ENCODE peak calls at places on chromosomes 6 and 20, in four cellular contexts. One of them, this sample, is unnamed.

GRCh38 chr6:22647671-22648070 is 78.3 kb downstream of the HDGFL1 start:
- DNase-seq in Peyer's patch: no peak
- DNase-seq in HL-60: no peak
- DNase-seq in tibial artery: no peak
- DNase-seq in this sample: no peak

GRCh38 chr6:26329763-26330511 is 35.1 kb upstream of the BTN3A2 start:
- DNase-seq in tibial artery: no peak
- DNase-seq in HL-60: peak; percentile 52
- DNase-seq in Peyer's patch: no peak
- DNase-seq in this sample: no peak

GRCh38 chr6:26064619-26065257 is 22.5 kb upstream of the HFE start:
- DNase-seq in Peyer's patch: no peak
- DNase-seq in tibial artery: no peak
- DNase-seq in HL-60: peak; percentile 42
- DNase-seq in this sample: no peak

GRCh38 chr20:25987073-25987927 is 290.6 kb upstream of the ZNF337 start:
- DNase-seq in tibial artery: no peak
- DNase-seq in Peyer's patch: no peak
- DNase-seq in HL-60: peak; percentile 13
- DNase-seq in this sample: peak; percentile 83

GRCh38 chr6:101703311-101703710 is 309.8 kb downstream of the GRIK2 start:
- DNase-seq in tibial artery: no peak
- DNase-seq in HL-60: no peak
- DNase-seq in Peyer's patch: no peak
- DNase-seq in this sample: no peak

GRCh38 chr6:158607411-158608170 is 37.0 kb downstream of the DYNLT1 start:
- DNase-seq in HL-60: no peak
- DNase-seq in Peyer's patch: no peak
- DNase-seq in tibial artery: no peak
- DNase-seq in this sample: no peak

GRCh38 chr6:142756215-142756630 is 188.8 kb downstream of the HIVEP2 start:
- DNase-seq in tibial artery: no peak
- DNase-seq in HL-60: no peak
- DNase-seq in Peyer's patch: no peak
- DNase-seq in this sample: no peak

GRCh38 chr6:5116243-5116991 is 31.3 kb downstream of the PPP1R3G start:
- DNase-seq in Peyer's patch: no peak
- DNase-seq in HL-60: no peak
- DNase-seq in tibial artery: no peak
- DNase-seq in this sample: no peak

GRCh38 chr6:39962831-39963230 is 28.6 kb upstream of the MOCS1 start:
- DNase-seq in Peyer's patch: no peak
- DNase-seq in tibial artery: no peak
- DNase-seq in HL-60: no peak
- DNase-seq in this sample: no peak

GRCh38 chr20:12086359-12086758 is 168.7 kb downstream of the BTBD3 start:
- DNase-seq in Peyer's patch: no peak
- DNase-seq in tibial artery: no peak
- DNase-seq in HL-60: no peak
- DNase-seq in this sample: no peak

GRCh38 chr20:23302801-23303200 is 47.8 kb upstream of the NXT1 start:
- DNase-seq in HL-60: no peak
- DNase-seq in tibial artery: peak; percentile 7
- DNase-seq in Peyer's patch: no peak
- DNase-seq in this sample: no peak

GRCh38 chr20:24705486-24705885 is 236.1 kb downstream of the SYNDIG1 start:
- DNase-seq in Peyer's patch: no peak
- DNase-seq in tibial artery: no peak
- DNase-seq in HL-60: no peak
- DNase-seq in this sample: no peak

GRCh38 chr6:33906413-33906812 is 102.6 kb upstream of the MLN start:
- DNase-seq in HL-60: no peak
- DNase-seq in Peyer's patch: no peak
- DNase-seq in tibial artery: no peak
- DNase-seq in this sample: no peak

GRCh38 chr6:37008484-37009186 is 3.2 kb downstream of the FGD2 start:
- DNase-seq in Peyer's patch: no peak
- DNase-seq in tibial artery: no peak
- DNase-seq in HL-60: no peak
- DNase-seq in this sample: peak; percentile 68

GRCh38 chr6:106377061-106377540 is 16.6 kb downstream of the CRYBG1 start:
- DNase-seq in HL-60: no peak
- DNase-seq in tibial artery: no peak
- DNase-seq in Peyer's patch: no peak
- DNase-seq in this sample: no peak

GRCh38 chr20:32160341-32160740 is 47.2 kb downstream of the PLAGL2 start:
- DNase-seq in tibial artery: no peak
- DNase-seq in HL-60: no peak
- DNase-seq in Peyer's patch: no peak
- DNase-seq in this sample: no peak

GRCh38 chr6:136030131-136030530 is 178.6 kb downstream of the PDE7B start:
- DNase-seq in tibial artery: no peak
- DNase-seq in Peyer's patch: no peak
- DNase-seq in HL-60: no peak
- DNase-seq in this sample: no peak

GRCh38 chr6:18118330-18118729 is 4.1 kb downstream of the NHLRC1 start:
- DNase-seq in Peyer's patch: no peak
- DNase-seq in tibial artery: no peak
- DNase-seq in HL-60: no peak
- DNase-seq in this sample: no peak

GRCh38 chr6:159112714-159113113 is 56.5 kb upstream of the FNDC1 start:
- DNase-seq in HL-60: no peak
- DNase-seq in tibial artery: no peak
- DNase-seq in Peyer's patch: no peak
- DNase-seq in this sample: no peak

GRCh38 chr20:50248104-50248631 is 57.5 kb downstream of the CEBPB start:
- DNase-seq in tibial artery: no peak
- DNase-seq in Peyer's patch: no peak
- DNase-seq in HL-60: no peak
- DNase-seq in this sample: peak; percentile 62

GRCh38 chr6:53813801-53814200 is 19.0 kb downstream of the LRRC1 start:
- DNase-seq in tibial artery: no peak
- DNase-seq in HL-60: no peak
- DNase-seq in Peyer's patch: no peak
- DNase-seq in this sample: no peak

GRCh38 chr20:33282991-33283555 is at the start of gene BPIFB1:
- DNase-seq in tibial artery: no peak
- DNase-seq in HL-60: no peak
- DNase-seq in Peyer's patch: no peak
- DNase-seq in this sample: no peak

GRCh38 chr6:90294989-90295853 is 1.4 kb downstream of the BACH2 start:
- DNase-seq in HL-60: no peak
- DNase-seq in tibial artery: peak; percentile 32
- DNase-seq in Peyer's patch: peak; percentile 68
- DNase-seq in this sample: peak; percentile 46

GRCh38 chr6:6712258-6712978 is 123.9 kb downstream of the LY86 start:
- DNase-seq in Peyer's patch: no peak
- DNase-seq in tibial artery: no peak
- DNase-seq in HL-60: peak; percentile 91
- DNase-seq in this sample: peak; percentile 72

DNA sequence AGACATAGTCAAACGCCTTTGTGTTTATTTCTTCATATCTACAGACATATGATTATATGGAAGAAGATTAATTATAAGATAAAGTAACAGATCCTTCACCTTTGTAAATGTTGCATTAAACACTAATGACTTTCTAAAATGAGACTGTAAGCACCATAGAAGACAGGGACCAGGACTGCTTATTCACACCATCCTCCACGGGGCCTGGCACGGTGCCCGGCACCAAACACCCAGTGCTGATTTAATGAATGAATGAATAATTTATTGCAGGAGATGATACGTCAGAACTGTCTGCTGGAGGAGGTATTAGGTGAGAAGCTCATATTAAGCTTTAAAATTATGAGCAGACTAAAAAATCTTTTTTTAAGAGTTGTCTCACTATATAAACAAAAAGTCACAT is 88.3 kb downstream of the SLX4IP start:
- DNase-seq in HL-60: no peak
- DNase-seq in tibial artery: no peak
- DNase-seq in Peyer's patch: no peak
- DNase-seq in this sample: no peak
- H3K27ac ChIP-seq in HL-60: no peak overlapping the region
- H3K27ac ChIP-seq in tibial artery: peak overlapping the region; percentile 22
- H3K27ac ChIP-seq in Peyer's patch: no peak overlapping the region
- H3K27ac ChIP-seq in this sample: no peak overlapping the region

GRCh38 chr6:42013134-42013516 is 37.2 kb upstream of the TAF8 start:
- DNase-seq in tibial artery: no peak
- DNase-seq in HL-60: no peak
- DNase-seq in Peyer's patch: no peak
- DNase-seq in this sample: no peak

GRCh38 chr6:42021847-42022754 is 28.2 kb upstream of the TAF8 start:
- DNase-seq in Peyer's patch: peak; percentile 71
- DNase-seq in HL-60: no peak
- DNase-seq in tibial artery: no peak
- DNase-seq in this sample: no peak

GRCh38 chr6:42020967-42021366 is 29.4 kb upstream of the TAF8 start:
- DNase-seq in Peyer's patch: no peak
- DNase-seq in tibial artery: no peak
- DNase-seq in HL-60: no peak
- DNase-seq in this sample: no peak

GRCh38 chr6:42012501-42013133 is 37.7 kb upstream of the TAF8 start:
- DNase-seq in tibial artery: no peak
- DNase-seq in Peyer's patch: no peak
- DNase-seq in HL-60: no peak
- DNase-seq in this sample: no peak

GRCh38 chr6:42017021-42017643 is 33.2 kb upstream of the TAF8 start:
- DNase-seq in tibial artery: no peak
- DNase-seq in HL-60: peak; percentile 64
- DNase-seq in Peyer's patch: no peak
- DNase-seq in this sample: no peak
- H3K27ac ChIP-seq in tibial artery: no peak overlapping the region
- H3K27ac ChIP-seq in HL-60: no peak overlapping the region
- H3K27ac ChIP-seq in Peyer's patch: no peak overlapping the region
- H3K27ac ChIP-seq in this sample: no peak overlapping the region

DNA sequence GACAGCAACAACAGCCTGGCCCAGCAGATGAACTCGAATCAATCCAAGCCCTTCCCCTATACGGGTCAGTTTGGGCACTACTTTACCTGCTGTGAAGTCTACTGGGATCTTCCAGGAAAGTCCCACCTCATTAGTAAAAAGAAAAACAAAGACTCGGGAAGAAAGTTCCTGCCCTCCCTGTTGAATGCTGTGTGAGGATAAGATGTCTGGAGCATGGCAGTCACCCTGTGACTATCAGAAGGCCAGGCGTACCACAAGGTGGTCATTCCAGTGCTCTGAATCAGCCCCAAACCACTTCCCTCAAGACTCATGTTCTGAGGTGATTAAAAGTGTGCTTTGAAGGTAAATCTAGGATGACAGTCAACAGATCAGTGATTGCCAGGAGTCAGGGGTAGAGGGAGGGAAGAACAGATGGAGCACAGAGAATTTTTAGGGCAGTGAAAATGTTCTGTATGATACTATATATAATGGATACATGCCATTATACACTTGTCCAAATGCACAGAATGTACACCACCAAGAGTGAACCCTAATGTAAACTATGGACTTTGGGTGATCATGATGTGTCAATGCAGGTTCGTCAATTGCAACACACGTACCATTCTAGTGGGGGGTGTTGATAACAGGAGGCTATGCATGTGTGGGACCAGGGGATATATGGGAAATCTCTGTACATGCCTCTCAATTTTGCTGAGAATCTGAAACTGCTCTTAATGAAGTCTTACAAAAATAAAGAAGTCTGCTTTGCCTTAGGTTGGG is 14.7 kb downstream of the FKBP1A start:
- DNase-seq in HL-60: no peak
- DNase-seq in tibial artery: no peak
- DNase-seq in Peyer's patch: no peak
- DNase-seq in this sample: no peak
- H3K27ac ChIP-seq in HL-60: no peak overlapping the region
- H3K27ac ChIP-seq in tibial artery: no peak overlapping the region
- H3K27ac ChIP-seq in Peyer's patch: no peak overlapping the region
- H3K27ac ChIP-seq in this sample: no peak overlapping the region

GRCh38 chr6:1620504-1621327 is 11.0 kb downstream of the FOXC1 start:
- DNase-seq in Peyer's patch: no peak
- DNase-seq in tibial artery: no peak
- DNase-seq in HL-60: no peak
- DNase-seq in this sample: peak; percentile 70
- H3K27ac ChIP-seq in Peyer's patch: no peak overlapping the region
- H3K27ac ChIP-seq in tibial artery: peak overlapping the region; percentile 98
- H3K27ac ChIP-seq in HL-60: no peak overlapping the region
- H3K27ac ChIP-seq in this sample: no peak overlapping the region

GRCh38 chr6:169224716-169225115 is 28.9 kb downstream of the THBS2 start:
- DNase-seq in Peyer's patch: no peak
- DNase-seq in tibial artery: no peak
- DNase-seq in HL-60: no peak
- DNase-seq in this sample: no peak
- H3K27ac ChIP-seq in Peyer's patch: no peak overlapping the region
- H3K27ac ChIP-seq in tibial artery: peak overlapping the region; percentile 63
- H3K27ac ChIP-seq in HL-60: no peak overlapping the region
- H3K27ac ChIP-seq in this sample: no peak overlapping the region

This sample was measured in left lung.